ENCODE peak calls at places on chromosome 22, in seven cellular contexts. E, I, N, X, G, W and D are unnamed samples.

GRCh38 chr22:37083914-37084313 is 25.6 kb downstream of the TMPRSS6 start:
- DNase-seq in E (no peak), N (no peak), I (no peak), G (no peak), X (no peak), W (no peak), D (no peak)

GRCh38 chr22:17266261-17266971 is 47.2 kb upstream of the ADA2 start:
- DNase-seq in W (no peak), X (no peak), E (no peak), G (no peak), I (no peak), N (peak; percentile 83), D (peak; percentile 65)

GRCh38 chr22:26587991-26588613 is 1.8 kb downstream of the TPST2 start:
- DNase-seq in I (no peak), N (no peak), G (no peak), E (no peak), W (peak; percentile 15), X (no peak), D (no peak)

GRCh38 chr22:40498454-40499186 is 128.2 kb downstream of the SGSM3 start:
- DNase-seq in G (no peak), I (no peak), E (no peak), X (no peak), N (no peak), W (peak; percentile 69), D (no peak)

GRCh38 chr22:37328017-37328416 is 45.7 kb downstream of the CYTH4 start:
- DNase-seq in E (no peak), G (no peak), X (no peak), I (no peak), W (no peak), N (no peak), D (no peak)

GRCh38 chr22:20424937-20425587 is 12.6 kb downstream of the SCARF2 start:
- DNase-seq in E (no peak), X (peak; percentile 58), G (no peak), N (no peak), W (no peak), I (no peak), D (no peak)

GRCh38 chr22:19566599-19567382 is 42.6 kb upstream of the CLDN5 start:
- DNase-seq in X (no peak), I (peak; percentile 31), W (no peak), G (no peak), N (no peak), E (no peak), D (peak; percentile 72)

GRCh38 chr22:17606472-17606871 is 22.1 kb downstream of the ATP6V1E1 start:
- DNase-seq in G (no peak), X (no peak), N (no peak), I (no peak), E (no peak), W (peak; percentile 43), D (no peak)

GRCh38 chr22:38849816-38850215 is 6.0 kb upstream of the NPTXR start:
- DNase-seq in W (no peak), N (no peak), I (no peak), E (no peak), X (no peak), G (no peak), D (no peak)

GRCh38 chr22:50730013-50730891 is 7.8 kb upstream of the ACR start:
- DNase-seq in I (no peak), N (no peak), G (peak; percentile 60), X (peak; percentile 48), E (no peak), W (no peak), D (peak; percentile 59)

GRCh38 chr22:18109410-18110193 is 1.0 kb upstream of the TUBA8 start:
- DNase-seq in N (no peak), X (no peak), G (no peak), I (no peak), E (no peak), W (no peak), D (no peak)

DNA sequence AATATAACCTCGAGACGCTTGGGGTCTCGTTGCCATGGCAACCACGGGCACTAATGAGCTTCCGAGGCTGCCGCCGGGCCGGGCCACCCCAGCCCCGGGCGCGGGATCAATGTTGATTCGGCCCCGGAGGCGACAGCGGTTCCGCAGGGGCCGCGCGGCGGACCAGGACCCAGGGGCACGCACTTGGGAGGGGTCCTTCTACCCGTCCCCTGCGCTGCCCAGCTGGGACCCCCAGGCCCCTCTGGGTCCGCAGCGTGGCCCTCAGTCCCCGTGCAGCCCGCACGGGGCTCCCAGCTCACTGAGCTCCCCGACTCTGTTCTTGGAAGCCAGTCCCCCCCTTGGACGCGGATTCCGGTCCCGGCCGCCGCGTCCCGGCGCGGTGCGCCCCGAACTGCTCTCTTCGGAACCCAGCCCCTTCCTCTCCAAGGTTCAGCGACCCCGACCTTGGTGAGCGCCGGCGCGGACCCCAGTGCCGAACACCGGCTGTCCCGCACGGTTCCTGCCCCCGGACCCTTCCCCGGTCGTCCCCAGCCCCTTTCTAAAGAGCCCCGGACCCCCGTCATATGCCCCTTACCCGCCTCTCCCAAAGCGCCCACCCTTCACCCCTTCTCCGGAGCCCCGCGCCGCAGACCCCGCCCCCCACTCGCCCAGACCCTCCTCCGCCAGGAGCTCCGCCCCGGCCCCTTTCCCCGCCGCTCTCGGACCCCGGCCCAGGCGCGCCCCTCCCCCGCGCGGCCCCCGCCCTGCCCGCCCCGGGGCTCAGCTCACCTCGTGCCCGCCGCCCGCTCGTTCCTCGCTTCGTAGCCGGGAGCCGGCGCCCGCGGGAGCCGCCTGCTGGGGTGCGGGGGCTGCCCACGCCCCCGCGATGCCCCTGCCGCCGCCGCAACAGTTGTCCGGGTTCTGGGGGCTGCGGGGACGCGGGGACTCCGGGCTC is 18.2 kb upstream of the SHISAL1 start:
- DNase-seq in X (peak; percentile 66), E (no peak), N (no peak), W (peak; percentile 50), G (no peak), I (no peak), D (no peak)
- H3K4me3 ChIP-seq in X (no peak overlapping the region), E (peak overlapping the region; percentile 20), N (peak overlapping the region; percentile 83), W (peak overlapping the region; percentile 75), G (peak overlapping the region; percentile 50), I (peak overlapping the region; percentile 25), D (no peak overlapping the region)

GRCh38 chr22:46569848-46570695 is 32.7 kb upstream of the CELSR1 start:
- DNase-seq in X (peak; percentile 47), N (no peak), W (no peak), E (no peak), I (no peak), G (no peak), D (no peak)
- H3K27me3 ChIP-seq in X (no peaks in the 10 kb centered on the region), N (peaks cover 13% of the 10 kb centered on the region), W (no peaks in the 10 kb centered on the region), E (no peaks in the 10 kb centered on the region), I (no peaks in the 10 kb centered on the region), G (no peaks in the 10 kb centered on the region), D (no peaks in the 10 kb centered on the region)

GRCh38 chr22:49527611-49528419 is 299.9 kb downstream of the BRD1 start:
- DNase-seq in I (no peak), W (no peak), N (no peak), E (no peak), X (no peak), G (no peak), D (no peak)
- H3K9me3 ChIP-seq in I (no peaks in the 10 kb centered on the region), W (no peaks in the 10 kb centered on the region), N (peaks cover 6% of the 10 kb centered on the region), E (no peaks in the 10 kb centered on the region), X (no peaks in the 10 kb centered on the region), G (no peaks in the 10 kb centered on the region), D (no peaks in the 10 kb centered on the region)

GRCh38 chr22:31748490-31748889 is 1.4 kb downstream of the PRR14L start:
- DNase-seq in E (no peak), I (no peak), G (no peak), W (peak; percentile 21), N (no peak), X (no peak), D (no peak)

GRCh38 chr22:31749636-31750364 is at the start of gene PRR14L:
- DNase-seq in X (peak; percentile 99), N (peak; percentile 97), I (peak; percentile 99), G (peak; percentile 99), E (peak; percentile 87), W (peak; percentile 98), D (peak; percentile 99)

GRCh38 chr22:31750365-31751284 is 693 bp upstream of the PRR14L start:
- DNase-seq in I (no peak), E (no peak), N (no peak), W (no peak), X (no peak), G (no peak), D (no peak)

GRCh38 chr22:31743871-31744270 is 6.1 kb downstream of the PRR14L start:
- DNase-seq in W (no peak), N (no peak), I (no peak), G (no peak), X (no peak), E (no peak), D (no peak)

DNA sequence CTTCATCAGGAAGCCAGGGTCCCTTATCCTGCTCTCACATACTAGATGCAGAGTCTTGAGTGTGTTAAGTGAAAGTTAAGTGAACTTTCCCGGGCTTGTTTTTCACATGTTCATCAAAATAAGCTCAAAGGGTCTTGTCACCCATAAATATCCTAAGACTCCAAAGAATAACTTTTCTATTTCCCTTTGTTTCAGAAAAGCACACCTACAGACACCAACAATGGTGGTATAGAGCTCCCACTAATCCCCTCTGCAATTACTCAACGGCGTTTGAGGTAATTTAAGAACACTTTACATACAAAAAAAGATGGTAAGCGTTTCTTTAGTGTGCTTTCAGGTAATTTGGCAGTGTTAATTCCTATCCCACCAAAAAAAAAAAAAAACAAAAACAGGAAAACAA is 2.5 kb downstream of the PRR14L start:
- DNase-seq in E (no peak), G (no peak), X (no peak), I (no peak), W (no peak), N (no peak), D (no peak)
- H3K4me3 ChIP-seq in E (no peak overlapping the region), G (no peak overlapping the region), X (no peak overlapping the region), I (no peak overlapping the region), W (no peak overlapping the region), N (no peak overlapping the region), D (no peak overlapping the region)

GRCh38 chr22:33869946-33870345 is 50.3 kb downstream of the LARGE1 start:
- DNase-seq in N (no peak), E (no peak), X (no peak), W (no peak), I (no peak), G (no peak), D (no peak)
- H3K27me3 ChIP-seq in N (no peaks in the 10 kb centered on the region), E (no peaks in the 10 kb centered on the region), X (no peaks in the 10 kb centered on the region), W (no peaks in the 10 kb centered on the region), I (no peaks in the 10 kb centered on the region), G (no peaks in the 10 kb centered on the region), D (no peaks in the 10 kb centered on the region)

DNA sequence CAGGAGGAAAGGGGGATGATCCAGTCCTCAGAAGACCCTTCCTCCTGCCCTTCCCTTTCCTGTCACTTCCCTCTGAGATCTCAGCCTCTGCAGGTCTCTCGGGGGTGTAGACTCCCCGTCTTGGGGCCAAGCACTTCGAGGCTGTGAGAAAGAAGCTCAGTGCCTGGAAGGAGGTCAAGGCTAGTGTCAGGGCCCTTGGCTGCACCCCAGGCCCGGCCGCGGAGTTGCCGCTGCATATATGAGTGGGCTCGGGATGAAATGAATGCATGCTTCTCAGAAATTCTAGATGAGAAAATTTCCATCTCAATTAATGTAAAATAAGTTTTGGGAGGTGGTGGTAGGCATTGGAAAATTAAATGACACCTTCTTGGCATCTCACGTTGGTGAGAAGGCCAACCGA is 1313.7 kb downstream of the BRD1 start:
- DNase-seq in G (no peak), I (no peak), N (no peak), X (no peak), E (no peak), W (no peak), D (no peak)
- H3K9me3 ChIP-seq in G (no peaks in the 10 kb centered on the region), I (no peaks in the 10 kb centered on the region), N (no peaks in the 10 kb centered on the region), X (no peaks in the 10 kb centered on the region), E (no peaks in the 10 kb centered on the region), W (no peaks in the 10 kb centered on the region), D (no peaks in the 10 kb centered on the region)

GRCh38 chr22:46561435-46561905 is 24.1 kb upstream of the CELSR1 start:
- DNase-seq in G (no peak), X (peak; percentile 30), N (no peak), E (no peak), I (no peak), W (no peak), D (no peak)
- H3K4me3 ChIP-seq in G (no peak overlapping the region), X (no peak overlapping the region), N (no peak overlapping the region), E (no peak overlapping the region), I (no peak overlapping the region), W (no peak overlapping the region), D (no peak overlapping the region)

GRCh38 chr22:28541137-28541536 is 138.5 kb downstream of the TTC28 start:
- DNase-seq in N (peak; percentile 62), E (no peak), G (no peak), W (no peak), I (no peak), X (no peak), D (no peak)
- H3K27me3 ChIP-seq in N (no peaks in the 10 kb centered on the region), E (no peaks in the 10 kb centered on the region), G (no peaks in the 10 kb centered on the region), W (no peaks in the 10 kb centered on the region), I (no peaks in the 10 kb centered on the region), X (no peaks in the 10 kb centered on the region), D (no peaks in the 10 kb centered on the region)